ENCODE peak calls at places on chromosomes 12 and 14, in five cellular contexts. Z, K, L, M and C are unnamed samples.

GRCh38 chr12:1115471-1116242 is 124.6 kb downstream of the ERC1 start:
- DNase-seq in M (peak), K (no peak), L (peak), Z (no peak), C (no peak)

GRCh38 chr14:37048666-37049071 is 123.7 kb downstream of the SLC25A21 start:
- DNase-seq in M (no peak), L (no peak), K (no peak), Z (no peak), C (no peak)

GRCh38 chr14:93109572-93110481 is 5.9 kb downstream of the ITPK1 start:
- DNase-seq in K (no peak), L (no peak), M (no peak), Z (no peak), C (no peak)

GRCh38 chr14:35506927-35507326 is 27.0 kb upstream of the INSM2 start:
- DNase-seq in L (no peak), Z (no peak), K (no peak), M (peak), C (no peak)

GRCh38 chr12:21073129-21073528 is 57.9 kb upstream of the SLCO1B1 start:
- DNase-seq in L (no peak), K (no peak), M (no peak), Z (no peak), C (no peak)

GRCh38 chr14:79511146-79511545 is 700.2 kb downstream of the DIO2 start:
- DNase-seq in Z (no peak), K (no peak), M (no peak), L (no peak), C (no peak)

GRCh38 chr12:103824290-103824689 is 16.7 kb downstream of the NT5DC3 start:
- DNase-seq in M (no peak), Z (no peak), K (no peak), L (no peak), C (no peak)

GRCh38 chr12:12845794-12846243 is 32.7 kb downstream of the DDX47 start:
- DNase-seq in K (no peak), Z (no peak), L (no peak), M (no peak), C (no peak)

GRCh38 chr12:108966378-108967151 is 54.3 kb downstream of the SVOP start:
- DNase-seq in M (no peak), K (no peak), Z (peak), L (no peak), C (no peak)

GRCh38 chr12:131721548-131721947 is 10.7 kb downstream of the SFSWAP start:
- DNase-seq in K (no peak), M (no peak), L (no peak), Z (no peak), C (no peak)

GRCh38 chr12:131716282-131716681 is 5.4 kb downstream of the SFSWAP start:
- DNase-seq in L (no peak), K (no peak), M (no peak), Z (no peak), C (no peak)

GRCh38 chr12:131723532-131723931 is 12.6 kb downstream of the SFSWAP start:
- DNase-seq in M (no peak), K (no peak), Z (no peak), L (no peak), C (no peak)

GRCh38 chr12:131720921-131721320 is 10.0 kb downstream of the SFSWAP start:
- DNase-seq in Z (no peak), M (no peak), K (no peak), L (no peak), C (no peak)

DNA sequence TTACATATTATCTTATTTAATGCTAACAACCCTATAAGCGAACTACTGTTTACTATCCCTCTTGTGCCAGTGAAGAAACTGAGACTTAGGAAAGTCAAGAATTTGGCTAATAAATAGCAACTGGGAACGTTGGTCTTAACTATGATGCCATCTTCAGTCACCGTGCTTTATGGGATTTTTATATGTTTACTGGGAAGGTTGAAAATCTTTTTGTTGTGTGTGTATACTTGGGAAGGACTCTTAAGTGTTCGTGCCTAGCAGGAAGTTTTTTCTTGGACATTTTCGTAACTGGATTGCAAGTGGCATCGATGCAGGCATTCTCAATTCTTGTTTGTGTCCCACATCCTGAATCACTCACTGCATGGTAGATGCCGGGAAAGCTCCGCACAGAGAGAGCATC is 9.4 kb downstream of the SFSWAP start:
- DNase-seq in Z (no peak), M (no peak), L (no peak), K (no peak), C (no peak)
- H3K27ac ChIP-seq in Z (no peak), M (no peak), L (no peak), K (no peak), C (no peak)

DNA sequence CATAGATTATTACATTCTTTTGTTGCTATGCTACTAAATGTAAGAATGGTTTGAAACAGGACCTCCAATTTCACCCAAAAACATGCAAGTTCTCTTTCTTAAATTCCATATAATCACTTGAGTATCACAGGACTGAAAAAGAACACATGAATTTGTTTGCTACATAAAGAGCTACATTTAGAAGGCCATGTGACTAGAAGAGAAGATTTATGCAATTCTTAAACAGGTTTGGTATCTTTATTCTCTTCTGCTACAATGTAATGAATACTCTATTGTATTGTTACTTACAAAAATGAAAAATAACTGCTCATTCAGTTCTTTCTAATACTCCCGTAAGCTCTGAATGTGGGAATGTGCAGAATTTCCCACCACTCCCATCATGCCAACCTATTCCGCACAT is 9.3 kb downstream of the EPS8 start:
- DNase-seq in Z (no peak), K (no peak), M (no peak), L (no peak), C (no peak)
- H3K27ac ChIP-seq in Z (no peak), K (no peak), M (no peak), L (peak), C (no peak)

DNA sequence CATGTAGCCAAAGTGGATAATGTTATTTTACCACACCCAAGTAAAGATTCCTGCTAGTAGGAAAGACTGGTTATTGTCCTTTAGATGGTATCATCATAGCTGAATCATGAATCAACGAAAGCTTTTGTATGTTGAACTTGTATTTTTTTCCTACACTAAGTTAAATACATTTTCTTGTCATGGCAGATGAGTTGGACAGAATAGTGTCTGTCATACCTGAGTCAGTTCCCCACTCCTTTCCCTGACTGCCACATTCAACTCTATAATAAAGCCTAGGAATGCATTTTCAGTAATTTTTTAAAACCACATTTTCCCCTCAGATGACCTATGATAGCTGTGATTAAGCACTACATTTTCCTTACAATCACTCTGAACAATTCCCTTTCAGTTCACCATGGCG is 9.3 kb upstream of the PTHLH start:
- DNase-seq in M (no peak), Z (no peak), K (no peak), L (no peak), C (no peak)
- H3K27ac ChIP-seq in M (no peak), Z (no peak), K (no peak), L (no peak), C (no peak)

DNA sequence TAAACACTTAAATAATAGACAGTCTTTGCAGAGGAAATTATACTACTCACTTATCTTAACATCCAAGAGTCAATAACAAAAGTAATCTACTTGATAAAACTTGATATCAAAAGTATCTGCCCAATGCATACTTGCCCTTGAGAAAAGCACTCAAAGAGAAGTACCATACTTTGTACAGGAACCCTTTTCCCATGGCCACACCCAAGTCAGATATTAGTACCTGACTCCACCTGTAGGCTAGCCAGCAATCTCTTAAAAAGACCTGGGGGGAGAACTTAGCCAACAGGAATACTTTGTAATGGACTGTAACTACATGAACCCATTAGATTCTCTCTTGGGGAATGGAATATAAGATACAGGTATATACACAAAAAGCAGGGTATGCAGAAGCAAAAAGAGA is 99.6 kb upstream of the HECTD1 start:
- DNase-seq in L (no peak), K (no peak), Z (no peak), M (no peak), C (no peak)
- H3K27ac ChIP-seq in L (no peak), K (no peak), Z (no peak), M (no peak), C (no peak)

GRCh38 chr14:68523326-68523610 is 269.6 kb downstream of the ZFP36L1 start:
- DNase-seq in M (no peak), Z (no peak), L (no peak), K (no peak), C (no peak)
- H3K27ac ChIP-seq in M (peak), Z (peak), L (no peak), K (peak), C (no peak)

GRCh38 chr12:101607894-101608293 is 13.1 kb downstream of the MYBPC1 start:
- DNase-seq in M (no peak), L (no peak), Z (no peak), K (no peak), C (no peak)

GRCh38 chr12:101599771-101600486 is 5.2 kb downstream of the MYBPC1 start:
- DNase-seq in L (no peak), Z (no peak), K (no peak), M (no peak), C (no peak)

GRCh38 chr12:101608301-101609133 is 13.7 kb downstream of the MYBPC1 start:
- DNase-seq in M (no peak), Z (no peak), L (no peak), K (no peak), C (no peak)

GRCh38 chr12:101599311-101599710 is 4.5 kb downstream of the MYBPC1 start:
- DNase-seq in Z (no peak), K (no peak), M (no peak), L (no peak), C (no peak)

GRCh38 chr12:101604132-101604531 is 9.4 kb downstream of the MYBPC1 start:
- DNase-seq in K (no peak), Z (no peak), M (no peak), L (no peak), C (no peak)
- H3K27ac ChIP-seq in K (no peak), Z (no peak), M (no peak), L (no peak), C (no peak)

DNA sequence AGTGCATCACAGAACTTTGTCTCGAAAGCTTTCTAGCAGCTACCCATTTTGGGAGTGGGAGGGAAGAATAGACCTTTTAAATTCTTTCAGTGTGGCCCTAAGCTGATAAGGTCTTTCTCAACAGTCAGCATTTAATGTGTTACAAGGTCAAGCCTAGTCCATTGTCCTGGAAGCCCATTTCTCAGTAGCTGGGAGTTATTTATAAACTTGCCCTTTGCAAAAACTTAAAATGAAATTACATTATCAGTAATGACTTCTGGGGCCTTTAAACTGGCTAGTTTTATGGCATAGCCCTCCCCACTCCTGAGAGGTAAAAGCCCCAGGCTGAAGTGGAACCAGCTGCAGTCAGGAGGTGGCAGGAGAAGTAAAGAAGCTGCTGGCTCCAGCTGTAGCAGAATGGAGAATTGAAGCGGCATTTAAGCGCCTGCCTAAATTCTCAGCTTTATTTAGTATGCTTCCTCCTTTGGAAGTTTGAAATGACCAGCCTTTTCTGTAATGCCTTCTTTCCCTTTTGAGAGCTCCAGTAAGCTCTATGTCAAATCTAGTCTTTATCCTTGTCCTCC is 12.4 kb downstream of the COPZ1 start:
- DNase-seq in K (no peak), M (no peak), L (no peak), Z (no peak), C (no peak)
- H3K27ac ChIP-seq in K (peak), M (peak), L (no peak), Z (peak), C (no peak)

DNA sequence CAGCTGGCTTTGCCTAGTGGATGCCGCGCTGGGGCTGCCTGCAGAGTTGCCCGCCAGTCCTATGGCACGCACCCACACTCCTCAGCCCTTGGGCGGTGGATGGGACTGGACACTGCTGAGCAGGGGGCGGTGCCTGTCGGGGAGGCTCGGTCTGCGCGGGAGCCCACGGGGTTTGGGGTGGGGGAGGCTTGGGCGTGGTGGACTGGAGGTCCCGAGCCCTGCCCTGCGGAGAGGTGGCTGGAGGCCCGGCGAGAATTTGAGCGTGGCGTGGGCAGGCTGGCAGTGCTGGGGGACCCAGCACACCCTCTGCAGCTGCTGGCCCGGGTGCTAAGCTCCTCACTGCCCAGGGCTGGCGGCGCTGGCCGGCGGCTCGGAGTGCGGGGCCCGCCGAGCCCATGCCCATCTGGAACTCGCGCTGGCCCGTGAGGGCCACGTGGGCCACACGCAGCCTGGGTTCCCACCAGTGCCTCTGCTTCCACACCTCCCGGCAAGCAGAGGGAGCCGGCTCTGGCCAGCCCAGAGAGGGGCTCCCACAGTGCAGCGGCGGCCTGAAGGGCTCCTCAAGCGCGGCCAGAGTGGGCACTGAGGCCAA is 68.1 kb downstream of the ETNK1 start:
- DNase-seq in Z (no peak), L (no peak), M (no peak), K (no peak), C (no peak)
- H3K27ac ChIP-seq in Z (no peak), L (no peak), M (no peak), K (no peak), C (no peak)